ENCODE peak calls at places on chromosomes 3 and 15, in five cellular contexts. F, L, H, A and T are unnamed samples. For H3K27me3, the result is how much of the 10 kb centered on the place peaks cover.

GRCh38 chr15:99486371-99487336 is 79.1 kb upstream of the MEF2A start:
- DNase-seq in H (peak), A (peak), L (peak), F (peak), T (peak)

GRCh38 chr3:185537369-185537970 is 14.9 kb downstream of the LIPH start:
- DNase-seq in F (no peak), L (peak), H (peak), A (peak), T (no peak)

GRCh38 chr15:67796728-67797127 is 28.6 kb upstream of the SKOR1 start:
- DNase-seq in L (peak), A (no peak), F (no peak), H (no peak), T (no peak)

GRCh38 chr3:82224661-82225060 is 463.2 kb upstream of the GBE1 start:
- DNase-seq in H (no peak), F (no peak), A (no peak), L (no peak), T (no peak)

GRCh38 chr15:36948982-36949381 is 151.4 kb downstream of the MEIS2 start:
- DNase-seq in L (no peak), F (no peak), A (no peak), H (no peak), T (no peak)

GRCh38 chr15:75712668-75713337 is at the start of gene CSPG4:
- DNase-seq in H (peak), A (peak), F (no peak), L (no peak), T (peak)

GRCh38 chr15:34039506-34040123 is 611 bp upstream of the AVEN start:
- DNase-seq in A (no peak), F (no peak), H (no peak), L (no peak), T (no peak)

GRCh38 chr3:115704661-115705338 is 81.5 kb downstream of the GAP43 start:
- DNase-seq in L (no peak), F (no peak), H (no peak), A (no peak), T (no peak)

GRCh38 chr3:45223889-45224730 is 2.0 kb downstream of the TMEM158 start:
- DNase-seq in L (no peak), F (no peak), A (no peak), H (no peak), T (no peak)

GRCh38 chr3:117408811-117409210 is 699.2 kb downstream of the TUSC7 start:
- DNase-seq in F (no peak), L (no peak), H (no peak), A (no peak), T (no peak)

GRCh38 chr15:80452166-80452565 is 48.0 kb downstream of the ARNT2 start:
- DNase-seq in H (no peak), A (no peak), F (no peak), L (no peak), T (no peak)

GRCh38 chr15:80450811-80451321 is 46.7 kb downstream of the ARNT2 start:
- DNase-seq in A (no peak), L (no peak), F (no peak), H (no peak), T (no peak)

GRCh38 chr15:80444680-80445251 is 40.6 kb downstream of the ARNT2 start:
- DNase-seq in A (no peak), F (no peak), H (no peak), L (peak), T (no peak)

GRCh38 chr15:80445300-80446041 is 41.3 kb downstream of the ARNT2 start:
- DNase-seq in H (no peak), F (no peak), L (peak), A (no peak), T (no peak)

DNA sequence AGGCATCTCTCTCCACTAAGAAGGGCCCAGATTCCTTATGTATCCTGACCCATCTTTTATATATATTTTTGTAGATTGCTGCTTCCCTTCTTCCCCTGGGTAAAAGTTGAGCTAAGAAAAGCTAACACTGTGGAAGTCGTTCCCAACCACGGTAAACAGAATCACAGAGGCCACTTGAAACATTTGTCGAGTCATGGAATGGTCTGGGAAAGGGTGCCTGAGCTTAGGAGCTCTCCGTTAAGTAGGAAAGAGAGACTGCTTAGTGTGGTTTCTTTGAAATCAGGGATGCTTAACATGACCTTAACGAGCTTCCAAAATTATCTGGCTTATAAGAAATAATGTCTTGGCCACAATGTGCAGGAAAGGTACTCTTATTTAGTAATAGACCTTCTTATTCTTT is 45.6 kb downstream of the ARNT2 start:
- DNase-seq in H (no peak), L (no peak), F (no peak), A (no peak), T (no peak)
- H3K27ac ChIP-seq in H (no peak), L (no peak), F (no peak), A (no peak), T (no peak)

DNA sequence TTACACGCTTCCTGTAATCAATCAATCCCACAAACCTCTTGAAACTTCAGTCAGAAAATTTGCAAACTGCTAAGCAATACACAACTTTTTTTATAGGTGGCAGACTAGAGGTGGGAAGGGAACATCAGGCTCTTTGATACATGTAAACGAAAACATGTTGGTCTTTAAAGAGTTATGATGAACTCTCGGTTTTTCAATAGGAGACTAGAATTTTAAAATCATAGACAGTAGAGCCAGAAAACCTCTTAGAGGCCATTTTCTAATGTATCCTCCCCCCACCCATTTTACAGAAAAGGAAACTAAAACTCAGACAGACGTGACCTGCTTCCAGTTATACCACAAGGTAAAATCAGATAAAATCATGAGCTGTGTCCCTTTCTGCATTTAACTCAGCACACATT is 179.1 kb upstream of the LPP start:
- DNase-seq in L (no peak), A (no peak), F (no peak), H (no peak), T (no peak)
- TF ChIP-seq CTCF in L (peak), A (no peak), F (peak), H (peak), T (no peak)

GRCh38 chr3:154428369-154429206 is 1.4 kb downstream of the GPR149 start:
- DNase-seq in F (no peak), L (no peak), A (no peak), H (peak), T (peak)

GRCh38 chr3:154422694-154423093 is 7.3 kb downstream of the GPR149 start:
- DNase-seq in H (no peak), L (no peak), F (no peak), A (no peak), T (no peak)

GRCh38 chr3:154430014-154430413 is at the start of gene GPR149:
- DNase-seq in H (peak), L (no peak), A (no peak), F (no peak), T (peak)

GRCh38 chr3:154431043-154431442 is 1.1 kb upstream of the GPR149 start:
- DNase-seq in H (no peak), L (no peak), A (no peak), F (no peak), T (no peak)

GRCh38 chr3:154427685-154428291 is 2.2 kb downstream of the GPR149 start:
- DNase-seq in L (no peak), F (no peak), A (no peak), H (no peak), T (peak)
- H3K27me3 ChIP-seq in L (under half), F (under half), A (under half), H (half or more), T (under half)

DNA sequence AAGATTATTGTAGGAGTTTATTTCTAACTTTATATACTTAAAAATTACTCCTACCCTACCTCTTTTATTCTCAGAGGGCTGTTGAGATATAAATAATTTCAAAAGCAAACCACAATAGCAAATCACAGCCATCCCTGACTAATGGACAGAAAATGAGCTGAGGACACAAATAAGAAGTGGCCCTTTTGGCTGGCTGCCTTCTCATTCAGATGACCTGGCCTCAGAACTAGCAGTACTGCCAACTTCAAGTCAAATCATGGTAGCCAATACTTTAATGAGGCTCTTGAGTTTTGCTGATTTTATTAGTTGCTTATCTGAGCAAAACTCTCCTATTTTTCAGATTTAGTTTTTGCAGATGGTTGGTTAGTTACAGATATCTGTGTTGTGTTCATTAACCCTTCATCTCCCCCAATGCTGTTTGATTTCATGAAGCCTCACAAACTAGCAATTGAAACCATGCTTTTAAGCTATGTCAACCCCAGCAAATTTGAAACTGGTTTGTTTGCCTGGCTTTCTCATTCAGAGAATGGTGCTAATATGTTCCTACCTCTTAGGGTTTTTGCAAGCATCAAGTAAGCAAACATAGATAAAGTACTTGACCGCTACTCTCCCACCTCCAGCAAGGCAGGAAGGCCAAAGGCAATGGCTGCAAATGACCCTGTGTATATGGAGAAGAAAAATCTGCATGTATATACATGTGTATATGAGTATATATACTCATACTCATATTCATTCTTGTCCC is 73.4 kb upstream of the HACD2 start:
- DNase-seq in A (peak), L (peak), F (no peak), H (no peak), T (peak)
- H3K27ac ChIP-seq in A (no peak), L (peak), F (no peak), H (peak), T (peak)

DNA sequence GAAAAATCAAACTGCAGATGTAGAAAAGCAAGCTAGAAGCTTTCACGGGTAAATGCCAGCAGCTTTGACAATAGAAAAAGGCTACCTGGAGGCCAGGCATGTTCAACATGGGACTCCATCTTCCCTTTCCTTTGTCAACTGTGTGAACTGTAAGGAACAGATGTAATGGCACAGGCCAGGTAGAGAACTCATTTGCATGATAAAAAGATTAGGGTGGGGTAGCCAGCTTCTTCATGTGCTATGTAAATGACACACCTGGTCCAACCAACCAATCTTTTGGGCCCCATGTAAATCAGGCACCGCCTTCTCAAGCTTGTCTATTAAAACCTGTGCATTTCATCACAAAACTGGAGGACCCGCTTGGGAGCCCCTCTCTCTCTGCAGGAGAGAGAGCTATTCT is 686.5 kb upstream of the GOLIM4 start:
- DNase-seq in H (no peak), F (no peak), A (no peak), L (no peak), T (no peak)
- TF ChIP-seq CTCF in H (no peak), F (no peak), A (no peak), L (no peak), T (no peak)

GRCh38 chr15:72902245-72902928 is 118.8 kb upstream of the ADPGK start:
- DNase-seq in A (peak), F (no peak), L (peak), H (peak), T (peak)
- H3K27me3 ChIP-seq in A (under half), F (under half), L (under half), H (under half), T (under half)

DNA sequence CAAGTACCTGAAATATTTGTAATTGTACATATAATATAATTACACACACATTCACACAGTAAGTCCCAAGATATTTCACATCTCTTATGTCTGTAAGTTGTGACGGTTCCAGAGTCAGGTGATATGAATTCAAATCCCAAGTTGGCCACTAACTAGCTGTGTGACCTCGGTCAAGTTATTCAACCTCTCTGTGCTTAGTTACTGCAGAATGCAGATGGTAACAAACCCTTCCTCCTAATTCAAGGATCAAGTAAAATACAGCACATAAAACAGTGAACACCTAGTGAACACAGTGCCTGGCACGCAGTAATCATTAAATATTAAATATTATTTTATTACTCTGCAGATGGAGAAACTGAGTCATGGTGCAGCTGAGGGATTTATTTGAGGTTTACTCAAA is 6.9 kb downstream of the PRICKLE2 start:
- DNase-seq in L (no peak), H (no peak), F (no peak), A (no peak), T (no peak)
- H3K27ac ChIP-seq in L (no peak), H (no peak), F (no peak), A (no peak), T (no peak)

DNA sequence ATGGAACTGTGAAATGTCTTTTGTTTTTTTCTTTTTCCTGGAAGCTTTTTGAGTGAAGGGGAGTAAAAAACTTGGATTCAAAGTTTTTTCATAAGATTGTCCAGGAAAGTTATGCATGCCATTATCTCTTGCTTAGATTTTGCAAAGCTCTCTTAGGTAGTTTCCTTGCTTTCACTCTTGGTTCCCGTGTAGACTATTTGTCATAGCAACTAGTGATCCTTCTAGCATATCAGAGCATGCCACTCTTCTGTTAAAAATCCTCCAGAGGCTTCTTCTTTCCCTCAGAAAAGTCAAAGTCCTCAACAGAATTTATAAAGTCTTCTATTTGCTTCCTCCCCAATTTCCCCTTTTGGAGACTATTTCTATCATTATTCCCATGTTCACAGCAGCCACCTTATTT is 21.1 kb downstream of the GTF2E1 start:
- DNase-seq in A (no peak), L (no peak), H (no peak), F (no peak), T (no peak)
- TF ChIP-seq CTCF in A (no peak), L (no peak), H (no peak), F (no peak), T (no peak)

GRCh38 chr15:65373163-65373651 is 4.6 kb downstream of the IGDCC3 start:
- DNase-seq in L (no peak), F (no peak), H (no peak), A (no peak), T (no peak)
- H3K27me3 ChIP-seq in L (under half), F (under half), H (under half), A (under half), T (under half)

DNA sequence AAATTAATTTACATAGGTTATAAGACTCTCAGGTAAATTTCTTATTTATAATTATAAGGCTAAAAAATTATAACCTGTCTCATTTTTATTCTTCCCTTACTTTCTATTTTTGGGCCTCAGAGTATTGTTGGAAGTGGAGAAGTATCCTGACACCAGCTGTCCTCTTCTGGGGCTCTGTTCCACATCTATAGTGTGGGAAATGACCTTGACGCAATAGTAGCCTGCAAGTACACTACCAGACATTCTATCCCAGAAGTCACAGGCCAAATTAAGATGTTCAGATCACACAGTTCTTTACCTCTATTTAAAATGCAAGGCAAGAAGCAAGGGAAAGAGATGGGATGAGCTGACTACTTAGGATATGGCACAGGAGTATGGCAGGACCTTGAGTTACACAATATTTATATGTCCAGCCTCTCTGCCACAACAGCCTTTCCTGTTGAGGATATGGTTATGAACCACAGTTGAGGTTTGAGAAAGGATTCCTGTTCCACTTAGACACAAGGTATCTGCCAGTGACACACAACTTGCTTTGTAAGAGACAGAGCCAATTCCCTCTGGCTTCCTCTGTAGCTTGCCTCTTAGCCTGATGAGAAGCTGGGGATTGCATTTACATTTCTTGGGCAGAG is 158.0 kb upstream of the IL12A start:
- DNase-seq in H (no peak), F (no peak), L (no peak), A (no peak), T (no peak)
- H3K27ac ChIP-seq in H (no peak), F (no peak), L (peak), A (peak), T (no peak)